ENCODE peak calls at places on chromosome 18, in five cellular contexts. L, J, X, N and F are unnamed samples.

GRCh38 chr18:31992836-31993575 is 25.6 kb upstream of the RNF125 start:
- DNase-seq in L (no peak), N (no peak), J (no peak), X (no peak), F (no peak)

GRCh38 chr18:66616523-66616983 is 12.7 kb upstream of the CDH19 start:
- DNase-seq in X (peak; percentile 35), L (no peak), N (no peak), J (no peak), F (no peak)

GRCh38 chr18:11996190-11996754 is 15.0 kb downstream of the IMPA2 start:
- DNase-seq in N (no peak), X (no peak), J (no peak), L (no peak), F (no peak)

GRCh38 chr18:37261246-37261927 is 304.2 kb downstream of the CELF4 start:
- DNase-seq in L (no peak), J (no peak), N (no peak), X (no peak), F (peak; percentile 51)

GRCh38 chr18:27652480-27653121 is 467.5 kb upstream of the CHST9 start:
- DNase-seq in N (no peak), X (peak; percentile 3), L (no peak), J (no peak), F (no peak)

GRCh38 chr18:36519358-36519757 is 221.8 kb downstream of the FHOD3 start:
- DNase-seq in N (peak; percentile 61), X (peak; percentile 36), J (no peak), L (no peak), F (no peak)

GRCh38 chr18:64747803-64748202 is 598.9 kb upstream of the LINC00305 start:
- DNase-seq in J (no peak), N (no peak), L (no peak), X (no peak), F (no peak)

GRCh38 chr18:60024345-60024744 is 124.5 kb downstream of the PMAIP1 start:
- DNase-seq in N (no peak), J (no peak), L (no peak), X (no peak), F (no peak)

GRCh38 chr18:8943900-8944870 is 158.3 kb upstream of the NDUFV2 start:
- DNase-seq in J (no peak), L (no peak), X (peak; percentile 88), N (peak; percentile 79), F (no peak)

GRCh38 chr18:48889115-48889941 is 61.4 kb downstream of the SMAD7 start:
- DNase-seq in X (no peak), N (no peak), L (no peak), J (no peak), F (peak; percentile 88)

GRCh38 chr18:33460681-33461080 is 20.2 kb upstream of the CCDC178 start:
- DNase-seq in N (no peak), X (no peak), L (no peak), J (no peak), F (no peak)

GRCh38 chr18:6884944-6885343 is 155.4 kb downstream of the ARHGAP28 start:
- DNase-seq in X (no peak), J (no peak), L (no peak), N (peak; percentile 17), F (no peak)

GRCh38 chr18:45998244-45998643 is 31.1 kb upstream of the EPG5 start:
- DNase-seq in L (peak; percentile 37), X (no peak), J (no peak), N (no peak), F (no peak)

GRCh38 chr18:11407900-11408299 is 201.5 kb upstream of the SLC35G4 start:
- DNase-seq in L (no peak), N (peak; percentile 3), X (peak; percentile 17), J (no peak), F (no peak)

GRCh38 chr18:70072678-70073077 is 125.0 kb upstream of the CD226 start:
- DNase-seq in N (no peak), X (peak; percentile 64), L (no peak), J (no peak), F (no peak)

GRCh38 chr18:32714571-32715148 is 58.2 kb downstream of the KLHL14 start:
- DNase-seq in N (peak; percentile 10), X (peak; percentile 68), L (peak; percentile 42), J (no peak), F (peak; percentile 30)

DNA sequence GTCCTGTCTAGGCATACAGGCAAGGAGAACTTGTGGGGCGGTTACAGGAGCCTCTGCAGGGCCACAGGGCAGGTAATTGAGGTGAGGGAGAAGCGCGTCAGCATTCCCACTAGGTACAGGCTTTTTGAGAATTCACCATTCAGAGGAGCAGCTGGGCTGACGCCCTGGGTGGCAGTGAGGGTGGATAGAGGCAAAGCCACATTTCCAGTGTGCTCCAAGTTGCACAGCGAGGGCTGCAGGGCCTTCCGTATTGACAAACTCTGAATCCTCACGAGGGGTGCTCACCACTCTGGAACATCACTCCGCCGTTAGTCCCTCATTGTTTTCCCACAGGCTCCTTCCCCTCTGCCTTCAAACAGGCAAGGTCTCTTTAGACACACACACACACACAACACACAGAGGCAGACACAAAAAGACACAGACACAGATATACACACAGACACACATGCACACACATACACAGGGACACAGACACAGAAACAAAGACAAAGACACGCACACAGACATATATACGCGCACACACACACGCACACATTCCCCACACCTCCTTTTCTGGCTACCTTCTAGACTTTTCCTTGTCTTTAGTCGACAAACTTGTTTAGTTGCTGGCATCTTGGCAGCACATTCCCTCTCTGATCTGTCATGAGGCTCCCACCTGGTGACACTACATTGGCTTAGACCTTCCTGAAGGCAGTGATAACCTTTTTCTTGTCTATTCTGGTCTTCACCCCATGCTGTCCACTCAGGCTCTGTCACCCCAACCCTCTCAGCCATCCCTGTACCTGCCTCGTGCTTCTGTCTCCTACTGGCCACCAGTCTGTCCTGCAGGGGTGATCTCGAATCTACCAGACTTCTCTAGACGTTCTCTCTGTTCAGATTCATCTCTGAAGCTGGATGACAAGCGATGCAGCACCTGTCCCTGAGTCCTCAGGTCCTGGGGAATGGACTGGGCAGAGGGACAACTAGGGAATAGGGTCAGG is 136.8 kb downstream of the ALPK2 start:
- DNase-seq in X (no peak), N (no peak), J (no peak), L (no peak), F (no peak)
- TF ChIP-seq CTCF in X (no peak), N (no peak), J (no peak), L (no peak), F (no peak)

DNA sequence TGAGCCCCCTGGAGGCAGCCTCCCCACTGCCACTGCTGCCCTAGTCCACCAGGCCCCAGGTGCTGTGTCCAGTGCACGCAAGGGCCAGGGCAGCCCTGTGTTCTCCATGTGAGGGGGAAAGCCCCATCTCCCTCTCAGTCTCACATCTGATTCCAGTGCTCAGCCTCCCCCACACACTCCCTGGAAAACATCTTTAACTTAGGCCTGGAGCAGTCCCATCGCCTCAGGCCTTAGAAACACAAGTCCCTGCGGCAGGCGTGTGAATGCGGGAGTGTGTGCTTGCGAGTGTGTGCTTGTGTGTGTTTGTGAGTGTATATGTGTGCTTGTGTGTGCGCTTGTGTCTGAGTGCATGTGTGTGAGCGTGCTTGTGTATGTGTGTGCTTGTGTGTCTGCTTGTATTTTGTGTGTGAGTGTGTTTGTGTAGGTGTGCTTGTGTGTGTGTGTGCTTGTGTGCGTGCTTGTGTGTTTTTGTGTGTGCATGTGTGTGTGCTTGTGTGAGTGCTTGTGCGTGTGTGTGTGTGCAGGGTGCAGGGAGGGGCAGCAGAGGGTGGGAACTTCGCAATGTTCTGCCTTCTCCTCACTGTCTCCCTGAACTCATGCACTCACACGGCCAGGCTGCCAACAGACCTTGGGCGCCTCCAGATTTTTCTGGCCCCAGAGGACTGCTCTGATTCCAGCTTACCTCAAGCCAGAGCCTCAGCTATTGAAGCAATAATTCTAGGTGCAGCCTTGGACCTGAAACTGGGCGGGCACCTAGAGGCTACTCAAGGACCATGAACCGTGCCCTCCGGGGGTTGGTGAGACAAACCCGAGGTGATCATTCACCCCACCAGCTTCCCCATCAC is 139.6 kb downstream of the CABLES1 start:
- DNase-seq in L (no peak), J (no peak), N (no peak), X (no peak), F (no peak)
- TF ChIP-seq CTCF in L (no peak), J (no peak), N (no peak), X (no peak), F (no peak)

GRCh38 chr18:78860117-78860516 is 119.5 kb upstream of the SALL3 start:
- DNase-seq in X (no peak), J (no peak), L (no peak), N (no peak), F (no peak)
- TF ChIP-seq CTCF in X (no peak), J (no peak), L (no peak), N (no peak), F (no peak)

DNA sequence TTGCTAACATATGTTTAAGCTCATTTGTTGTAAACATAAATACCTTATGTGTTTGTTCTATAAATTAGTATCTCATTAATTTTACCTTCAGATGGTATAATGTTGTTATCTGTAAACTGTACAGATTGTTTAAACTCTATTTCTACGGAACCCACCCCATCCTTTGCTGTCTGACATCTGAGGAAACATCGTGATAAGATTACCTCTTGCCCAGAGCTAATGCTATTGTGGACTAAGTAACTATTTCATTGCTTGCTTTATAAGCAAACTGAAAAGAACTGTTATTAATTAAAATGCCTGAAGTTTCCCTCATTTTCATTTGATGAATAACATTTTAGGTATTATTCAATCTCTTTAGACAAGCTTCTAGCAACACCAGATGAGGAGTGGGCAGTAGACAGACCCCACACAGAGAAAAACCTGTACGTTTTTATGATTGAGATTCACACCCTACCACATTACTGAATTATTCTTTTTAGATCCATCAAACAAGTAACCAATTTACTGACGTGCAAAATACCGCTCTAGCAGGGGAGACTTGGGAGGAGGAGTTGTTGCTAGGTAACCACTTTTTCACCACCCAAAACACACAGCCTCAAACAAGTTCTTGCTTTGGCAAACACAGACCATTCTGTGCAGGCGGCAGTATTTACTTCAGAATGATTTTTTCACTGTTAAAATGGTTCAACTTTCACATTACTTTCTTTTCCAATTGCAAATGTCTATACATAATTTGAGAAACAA is 1.9 kb upstream of the SYT4 start:
- DNase-seq in N (no peak), X (peak; percentile 29), L (no peak), J (no peak), F (no peak)
- TF ChIP-seq CTCF in N (no peak), X (no peak), L (no peak), J (no peak), F (no peak)

GRCh38 chr18:79251021-79251420 is 144.7 kb upstream of the NFATC1 start:
- DNase-seq in L (no peak), X (no peak), N (no peak), J (no peak), F (no peak)

GRCh38 chr18:79257480-79257879 is 138.2 kb upstream of the NFATC1 start:
- DNase-seq in L (no peak), X (no peak), J (no peak), N (no peak), F (no peak)

GRCh38 chr18:79250236-79250993 is 145.3 kb upstream of the NFATC1 start:
- DNase-seq in N (no peak), X (no peak), L (no peak), J (no peak), F (no peak)

GRCh38 chr18:79248495-79249078 is 147.1 kb upstream of the NFATC1 start:
- DNase-seq in N (no peak), L (no peak), X (peak; percentile 18), J (no peak), F (no peak)

GRCh38 chr18:79252904-79253633 is 142.7 kb upstream of the NFATC1 start:
- DNase-seq in N (no peak), L (no peak), J (no peak), X (no peak), F (no peak)
- TF ChIP-seq CTCF in N (no peak), L (no peak), J (no peak), X (no peak), F (no peak)